ENCODE peak calls at places on chromosomes 5 and 9, in five cellular contexts. I, P, W, C and A are unnamed samples.

GRCh38 chr5:90473321-90474234 is 993 bp downstream of the MBLAC2 start:
- DNase-seq in I (peak; percentile 52), C (peak; percentile 30), P (peak; percentile 18), W (peak; percentile 30), A (peak; percentile 33)

GRCh38 chr9:84894859-84895258 is 225.3 kb downstream of the NTRK2 start:
- DNase-seq in P (no peak), I (no peak), C (no peak), W (no peak), A (no peak)

GRCh38 chr5:10885026-10885425 is 124.0 kb upstream of the DAP start:
- DNase-seq in P (peak; percentile 78), C (peak; percentile 42), I (no peak), W (no peak), A (peak; percentile 87)

GRCh38 chr5:157076558-157076957 is 17.6 kb upstream of the HAVCR1 start:
- DNase-seq in W (no peak), C (no peak), P (peak; percentile 45), I (peak; percentile 29), A (no peak)

GRCh38 chr9:70883056-70883455 is 238.4 kb downstream of the TRPM3 start:
- DNase-seq in W (no peak), C (no peak), P (peak; percentile 3), I (no peak), A (peak; percentile 49)

GRCh38 chr5:83097582-83098265 is 20.4 kb downstream of the XRCC4 start:
- DNase-seq in P (peak; percentile 71), C (no peak), W (no peak), I (no peak), A (peak; percentile 63)

GRCh38 chr5:86880785-86881492 is 263.2 kb downstream of the COX7C start:
- DNase-seq in C (peak; percentile 66), W (peak; percentile 78), P (peak; percentile 89), I (peak; percentile 56), A (peak; percentile 86)

GRCh38 chr5:164073013-164073535 is 567.7 kb downstream of the MAT2B start:
- DNase-seq in P (peak; percentile 43), I (no peak), C (no peak), W (no peak), A (no peak)

GRCh38 chr5:31661257-31661656 is 22.3 kb downstream of the PDZD2 start:
- DNase-seq in W (no peak), P (no peak), I (no peak), C (no peak), A (no peak)

GRCh38 chr9:136007906-136008692 is 46.9 kb upstream of the UBAC1 start:
- DNase-seq in P (peak; percentile 88), W (no peak), I (no peak), C (no peak), A (peak; percentile 80)

GRCh38 chr9:135065804-135066203 is 21.7 kb upstream of the OLFM1 start:
- DNase-seq in P (no peak), I (no peak), C (no peak), W (no peak), A (no peak)

GRCh38 chr5:66273131-66273530 is 129.0 kb downstream of the SREK1 start:
- DNase-seq in P (no peak), I (no peak), W (no peak), C (no peak), A (no peak)

GRCh38 chr5:150116667-150117395 is 30.5 kb upstream of the CSF1R start:
- DNase-seq in W (no peak), C (no peak), P (peak; percentile 27), I (peak; percentile 15), A (peak; percentile 68)

GRCh38 chr9:23820731-23821399 is 5.2 kb downstream of the ELAVL2 start:
- DNase-seq in I (no peak), W (peak; percentile 55), P (no peak), C (no peak), A (no peak)

GRCh38 chr5:103674321-103674720 is 111.7 kb upstream of the NUDT12 start:
- DNase-seq in P (no peak), W (no peak), C (no peak), I (no peak), A (no peak)

GRCh38 chr9:134053941-134054761 is 13.7 kb downstream of the BRD3 start:
- DNase-seq in I (peak; percentile 10), C (no peak), W (no peak), P (no peak), A (no peak)

GRCh38 chr5:11076945-11077613 is 316.0 kb upstream of the DAP start:
- DNase-seq in C (no peak), P (no peak), I (no peak), W (no peak), A (no peak)

GRCh38 chr9:110031511-110032173 is 176.3 kb downstream of the C9orf152 start:
- DNase-seq in I (no peak), C (no peak), W (no peak), P (peak; percentile 92), A (peak; percentile 92)

GRCh38 chr5:163498886-163499285 is 6.5 kb upstream of the MAT2B start:
- DNase-seq in W (no peak), P (peak; percentile 86), C (no peak), I (no peak), A (peak; percentile 78)

GRCh38 chr9:117487555-117488175 is 72.8 kb upstream of the ASTN2 start:
- DNase-seq in W (peak; percentile 95), P (peak; percentile 13), I (peak; percentile 58), C (peak; percentile 69), A (peak; percentile 72)

GRCh38 chr5:144219869-144220268 is 49.2 kb downstream of the KCTD16 start:
- DNase-seq in W (no peak), C (no peak), P (no peak), I (no peak), A (no peak)

GRCh38 chr5:172777381-172778222 is 6.6 kb upstream of the DUSP1 start:
- DNase-seq in W (no peak), C (peak; percentile 93), P (peak; percentile 85), I (peak; percentile 93), A (peak; percentile 92)

GRCh38 chr9:131098391-131099087 is 2.2 kb downstream of the AIF1L start:
- DNase-seq in I (no peak), C (no peak), P (no peak), W (peak; percentile 44), A (no peak)

GRCh38 chr5:17223375-17224185 is 6.1 kb downstream of the BASP1 start:
- DNase-seq in I (no peak), C (no peak), W (no peak), P (no peak), A (no peak)

GRCh38 chr5:164475339-164475977 is 970.0 kb downstream of the MAT2B start:
- DNase-seq in I (no peak), P (peak; percentile 56), C (peak; percentile 31), W (peak; percentile 10), A (no peak)

GRCh38 chr5:3634061-3634460 is 38.4 kb downstream of the IRX1 start:
- DNase-seq in I (no peak), P (no peak), W (no peak), C (no peak), A (no peak)

GRCh38 chr9:72949918-72950325 is 2.9 kb downstream of the ALDH1A1 start:
- DNase-seq in P (no peak), C (no peak), I (no peak), W (no peak), A (no peak)

GRCh38 chr5:69042915-69043795 is 50.7 kb upstream of the SLC30A5 start:
- DNase-seq in C (peak; percentile 93), W (peak; percentile 69), I (peak; percentile 85), P (peak; percentile 93), A (peak; percentile 89)

GRCh38 chr9:112338561-112338960 is 5.1 kb upstream of the PTBP3 start:
- DNase-seq in W (no peak), P (peak; percentile 70), I (no peak), C (peak; percentile 47), A (peak; percentile 74)

GRCh38 chr5:153043876-153044275 is 446.6 kb upstream of the GRIA1 start:
- DNase-seq in W (no peak), I (no peak), C (no peak), P (no peak), A (peak; percentile 8)